ENCODE peak calls at places on chromosome X, in seven cellular contexts. D is HFFc6, N is WERI-Rb-1, A is breast epithelium, S is uterus, X is astrocyte, V is astrocyte of the spinal cord. B is an unnamed sample.

GRCh38 chrX:98731821-98732220 is 1678.3 kb downstream of the PCDH19 start:
- DNase-seq in S (no peak), D (no peak), A (no peak), N (no peak), V (no peak), X (no peak), B (no peak)

GRCh38 chrX:111402378-111402777 is 9.6 kb downstream of the DCX start:
- DNase-seq in X (no peak), S (no peak), D (no peak), N (no peak), A (no peak), V (no peak), B (no peak)

GRCh38 chrX:68835468-68835867 is 6.6 kb downstream of the EFNB1 start:
- DNase-seq in V (no peak), A (no peak), N (no peak), X (no peak), D (no peak), S (peak; percentile 3), B (no peak)

GRCh38 chrX:69062493-69062892 is 102.8 kb downstream of the PJA1 start:
- DNase-seq in D (no peak), V (no peak), N (no peak), A (no peak), X (peak; percentile 20), S (no peak), B (no peak)

GRCh38 chrX:12967711-12968465 is 7.0 kb upstream of the TMSB4X start:
- DNase-seq in A (no peak), D (no peak), N (no peak), S (no peak), X (no peak), V (no peak), B (no peak)

GRCh38 chrX:93468075-93468474 is 205.3 kb downstream of the NAP1L3 start:
- DNase-seq in D (no peak), X (no peak), S (no peak), V (no peak), N (no peak), A (no peak), B (no peak)

GRCh38 chrX:30659421-30659820 is 6.2 kb downstream of the GK start:
- DNase-seq in X (peak; percentile 51), A (no peak), V (peak; percentile 64), S (no peak), N (no peak), D (peak; percentile 84), B (no peak)

GRCh38 chrX:79413009-79413408 is 45.9 kb upstream of the ITM2A start:
- DNase-seq in X (no peak), N (no peak), A (no peak), D (no peak), S (no peak), V (peak; percentile 3), B (no peak)

GRCh38 chrX:120697053-120697452 is 67.2 kb upstream of the C1GALT1C1 start:
- DNase-seq in A (no peak), V (no peak), D (no peak), X (no peak), N (no peak), S (no peak), B (no peak)

GRCh38 chrX:132214518-132214917 is 4.7 kb downstream of the RAP2C start:
- DNase-seq in X (no peak), S (no peak), A (no peak), V (no peak), N (no peak), D (no peak), B (no peak)

GRCh38 chrX:154051210-154051810 is 31.6 kb upstream of the IRAK1 start:
- DNase-seq in N (peak; percentile 77), V (peak; percentile 61), S (peak; percentile 83), X (no peak), D (peak; percentile 28), A (peak; percentile 54), B (no peak)

GRCh38 chrX:29841750-29842149 is 373.6 kb upstream of the MAGEB2 start:
- DNase-seq in V (no peak), S (no peak), D (peak; percentile 10), X (peak; percentile 23), A (no peak), N (no peak), B (no peak)

GRCh38 chrX:102155806-102156179 is at the start of gene BEX5:
- DNase-seq in X (no peak), D (no peak), V (peak; percentile 9), A (no peak), N (no peak), S (peak; percentile 65), B (no peak)

GRCh38 chrX:42109428-42109827 is 186.1 kb upstream of the CASK start:
- DNase-seq in X (no peak), V (no peak), D (no peak), S (no peak), A (no peak), N (no peak), B (no peak)

GRCh38 chrX:17668929-17669328 is 68.4 kb upstream of the SCML1 start:
- DNase-seq in X (no peak), N (no peak), A (no peak), D (no peak), S (no peak), V (no peak), B (no peak)

GRCh38 chrX:79588233-79588632 is 221.1 kb upstream of the ITM2A start:
- DNase-seq in N (no peak), S (no peak), A (no peak), V (no peak), D (no peak), X (no peak), B (no peak)

GRCh38 chrX:21745756-21746155 is 12.2 kb downstream of the SMPX start:
- DNase-seq in S (no peak), A (no peak), N (peak; percentile 51), X (no peak), D (peak; percentile 1), V (peak; percentile 29), B (no peak)
- TF ChIP-seq CTCF in S (no peak), A (peak; percentile 23), N (peak; percentile 60), X (peak; percentile 55), D (peak; percentile 77), V (peak; percentile 55), B (peak; percentile 40)

DNA sequence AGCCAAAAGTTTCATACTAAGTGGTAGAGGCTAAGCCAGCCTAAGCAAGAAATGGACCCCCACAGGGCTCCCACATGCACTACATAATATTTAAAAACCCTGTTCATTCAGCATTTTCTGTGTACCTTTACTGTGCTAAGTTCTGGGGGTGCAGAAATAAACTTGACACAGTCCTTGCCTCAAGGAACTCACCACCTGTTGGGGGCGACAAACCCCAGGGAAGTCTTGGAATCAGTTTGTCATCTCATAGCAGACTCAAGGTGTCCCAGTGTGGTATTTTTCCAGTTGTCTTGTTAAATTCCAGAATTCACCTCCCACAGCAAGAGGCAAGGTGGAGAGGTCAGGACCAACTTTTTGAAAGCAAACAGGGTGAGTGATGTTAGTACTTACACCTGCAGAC is 43.1 kb downstream of the ATG4A start:
- DNase-seq in D (no peak), V (no peak), S (no peak), N (no peak), X (no peak), A (no peak), B (no peak)
- TF ChIP-seq CTCF in D (no peak), V (no peak), S (no peak), N (no peak), X (no peak), A (no peak), B (no peak)

GRCh38 chrX:27186671-27187070 is 276.5 kb downstream of the PPP4R3C start:
- DNase-seq in D (peak; percentile 3), X (no peak), S (no peak), A (no peak), V (peak; percentile 24), N (peak; percentile 37), B (no peak)
- TF ChIP-seq CTCF in D (peak; percentile 82), X (peak; percentile 50), S (peak; percentile 43), A (peak; percentile 54), V (peak; percentile 61), N (peak; percentile 68), B (peak; percentile 56)

GRCh38 chrX:37876716-37877115 is 29.3 kb upstream of the DYNLT3 start:
- DNase-seq in A (no peak), D (no peak), X (no peak), N (no peak), V (no peak), S (no peak), B (no peak)
- TF ChIP-seq CTCF in A (no peak), D (no peak), X (no peak), N (no peak), V (no peak), S (no peak), B (no peak)

DNA sequence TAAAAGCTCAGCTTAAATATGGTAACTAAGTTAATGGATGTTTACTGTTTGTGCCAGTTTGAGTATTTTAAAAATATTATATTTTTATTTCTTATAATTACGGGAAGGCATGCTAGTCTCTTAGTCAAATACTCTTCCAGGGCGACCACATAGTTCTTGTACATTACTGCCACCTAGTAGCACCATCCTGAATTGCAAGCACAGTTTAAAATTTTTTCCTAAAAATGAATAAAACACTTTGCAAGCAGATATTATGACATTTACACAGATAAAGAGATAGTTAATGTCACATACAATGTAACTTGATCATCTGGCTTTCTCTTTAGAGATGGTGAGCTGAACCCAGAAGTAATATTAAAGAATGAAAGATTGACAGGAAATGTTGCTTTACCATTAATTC is 11.5 kb downstream of the NDP start:
- DNase-seq in X (no peak), S (no peak), N (no peak), A (no peak), D (no peak), V (no peak), B (no peak)
- TF ChIP-seq CTCF in X (peak; percentile 5), S (no peak), N (no peak), A (no peak), D (peak; percentile 41), V (peak; percentile 17), B (no peak)

GRCh38 chrX:142680038-142680437 is 345.7 kb upstream of the SPANXN4 start:
- DNase-seq in V (no peak), S (no peak), D (no peak), A (no peak), X (no peak), N (no peak), B (no peak)
- TF ChIP-seq CTCF in V (no peak), S (no peak), D (no peak), A (no peak), X (no peak), N (no peak), B (no peak)

DNA sequence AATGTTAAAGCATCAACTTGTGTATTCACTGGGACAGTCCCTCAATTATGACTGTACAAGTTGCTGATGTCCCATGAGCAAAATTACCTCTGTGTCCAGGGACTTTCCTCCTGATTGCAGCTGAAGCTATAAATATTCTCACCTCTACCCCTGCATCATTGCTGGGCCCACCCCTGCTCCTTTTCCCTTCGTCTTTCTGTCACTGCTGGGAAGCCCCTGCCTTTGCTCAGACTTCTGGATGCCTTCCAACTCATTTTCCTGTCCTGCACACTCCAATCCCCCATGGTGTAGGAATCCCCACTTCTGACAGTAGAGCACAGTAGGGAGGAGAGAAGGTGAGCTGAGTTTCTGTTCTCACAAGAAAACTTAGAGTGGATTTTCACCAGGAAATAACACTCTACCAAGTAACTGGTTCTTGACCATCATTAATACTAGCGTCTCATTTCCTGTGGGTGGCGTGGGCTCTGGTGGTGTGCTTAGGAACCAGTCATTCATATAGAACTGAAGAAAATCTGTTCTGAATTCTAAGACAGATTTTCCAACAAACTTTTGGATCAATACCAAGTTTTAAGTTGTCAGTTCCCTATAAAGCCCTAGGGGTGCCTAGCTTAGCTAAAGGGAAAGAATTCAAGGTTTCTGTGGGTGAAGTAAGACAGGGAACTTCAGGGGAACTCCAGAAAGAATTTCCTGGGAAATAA is 136.2 kb upstream of the MED14 start:
- DNase-seq in X (peak; percentile 37), S (no peak), N (no peak), V (peak; percentile 50), D (no peak), A (no peak), B (no peak)
- TF ChIP-seq CTCF in X (no peak), S (no peak), N (no peak), V (no peak), D (peak; percentile 26), A (no peak), B (no peak)